ENCODE peak calls at places on chromosomes 1 and 21, in seven cellular contexts. A is EL; Q is T47D; H is Right ventricle myocardium inferior; D is NCI-H510A; L is CD8-positive, alpha-beta T cell; G is astrocyte of the spinal cord. M is an unnamed sample.

GRCh38 chr21:35792569-35792968 is 267.8 kb downstream of the SETD4 start:
- DNase-seq in A (no peak), D (no peak), L (no peak), Q (no peak), H (no peak), G (no peak), M (no peak)

GRCh38 chr1:62962794-62963776 is 179.2 kb downstream of the ATG4C start:
- DNase-seq in D (no peak), G (peak; percentile 39), A (peak; percentile 23), Q (peak; percentile 5), L (no peak), H (no peak), M (peak; percentile 8)

GRCh38 chr1:109201123-109201703 is 12.5 kb upstream of the SARS1 start:
- DNase-seq in L (peak; percentile 27), H (no peak), G (peak; percentile 87), Q (peak; percentile 41), A (peak; percentile 86), D (no peak), M (no peak)

GRCh38 chr1:231776006-231776707 is 149.6 kb downstream of the DISC1 start:
- DNase-seq in A (peak; percentile 78), H (no peak), D (no peak), L (no peak), Q (no peak), G (peak; percentile 70), M (no peak)

GRCh38 chr1:8061673-8062386 is 35.7 kb upstream of the ERRFI1 start:
- DNase-seq in H (no peak), L (no peak), D (no peak), A (peak; percentile 36), G (peak; percentile 55), Q (no peak), M (no peak)

GRCh38 chr1:227562037-227562436 is 1.3 kb upstream of the ZNF678 start:
- DNase-seq in Q (no peak), A (no peak), G (no peak), D (no peak), L (no peak), H (no peak), M (no peak)

GRCh38 chr1:9705337-9706098 is 54.0 kb downstream of the PIK3CD start:
- DNase-seq in L (no peak), A (peak; percentile 80), G (peak; percentile 68), H (no peak), D (no peak), Q (no peak), M (no peak)

GRCh38 chr21:41437754-41438153 is 11.7 kb downstream of the MX1 start:
- DNase-seq in H (no peak), G (no peak), A (no peak), Q (no peak), L (no peak), D (no peak), M (no peak)